ENCODE peak calls at places on chromosome 22, in five cellular contexts. I is effector memory CD4-positive, alpha-beta T cell; M is CD4-positive, alpha-beta memory T cell; G is adrenal gland; P is endothelial cell of umbilical vein. N is an unnamed sample.

GRCh38 chr22:32005453-32005852 is 37.6 kb upstream of the SLC5A1 start:
- DNase-seq in I (no peak), M (no peak), G (no peak), P (no peak), N (peak; percentile 40)

GRCh38 chr22:36528336-36528735 is 630 bp downstream of the EIF3D start:
- DNase-seq in I (no peak), M (no peak), G (no peak), P (no peak), N (no peak)

GRCh38 chr22:38034278-38034882 is 22.8 kb upstream of the PICK1 start:
- DNase-seq in I (no peak), M (no peak), G (peak; percentile 92), P (peak; percentile 77), N (peak; percentile 46)

GRCh38 chr22:33114570-33114969 is 56.4 kb upstream of the SYN3 start:
- DNase-seq in I (no peak), M (no peak), G (no peak), P (no peak), N (no peak)

GRCh38 chr22:46054091-46054877 is 77.3 kb upstream of the WNT7B start:
- DNase-seq in I (peak; percentile 39), M (peak; percentile 64), G (peak; percentile 86), P (peak; percentile 55), N (no peak)

GRCh38 chr22:45284705-45285305 is at the start of gene UPK3A:
- DNase-seq in I (peak; percentile 42), M (peak; percentile 38), G (peak; percentile 80), P (peak; percentile 30), N (no peak)

GRCh38 chr22:41658869-41659268 is 29.8 kb downstream of the SNU13 start:
- DNase-seq in I (no peak), M (no peak), G (peak; percentile 50), P (no peak), N (no peak)

GRCh38 chr22:33401291-33401690 is 343.1 kb upstream of the SYN3 start:
- DNase-seq in I (no peak), M (no peak), G (no peak), P (no peak), N (no peak)

GRCh38 chr22:44669725-44670027 is 32.3 kb upstream of the PRR5 start:
- DNase-seq in I (no peak), M (no peak), G (no peak), P (no peak), N (no peak)

GRCh38 chr22:38203855-38204497 is 2.2 kb downstream of the MAFF start:
- DNase-seq in I (no peak), M (no peak), G (no peak), P (peak; percentile 89), N (no peak)

GRCh38 chr22:45911601-45912271 is 65.2 kb downstream of the WNT7B start:
- DNase-seq in I (no peak), M (no peak), G (no peak), P (no peak), N (peak; percentile 28)

GRCh38 chr22:26992556-26992955 is 335.2 kb downstream of the MIAT start:
- DNase-seq in I (no peak), M (no peak), G (no peak), P (no peak), N (no peak)

GRCh38 chr22:26362471-26362870 is 66.6 kb upstream of the ASPHD2 start:
- DNase-seq in I (no peak), M (no peak), G (no peak), P (no peak), N (no peak)

GRCh38 chr22:45972091-45972867 is 4.7 kb downstream of the WNT7B start:
- DNase-seq in I (no peak), M (no peak), G (no peak), P (no peak), N (no peak)

GRCh38 chr22:31343235-31344191 is 2.6 kb downstream of the PATZ1 start:
- DNase-seq in I (no peak), M (no peak), G (no peak), P (peak; percentile 46), N (no peak)

GRCh38 chr22:46286006-46286405 is 10.7 kb upstream of the GTSE1 start:
- DNase-seq in I (no peak), M (no peak), G (no peak), P (no peak), N (no peak)

GRCh38 chr22:44707752-44708151 is 5.7 kb downstream of the PRR5 start:
- DNase-seq in I (no peak), M (no peak), G (no peak), P (no peak), N (no peak)

GRCh38 chr22:38953577-38954413 is 3.6 kb upstream of the APOBEC3A start:
- DNase-seq in I (peak; percentile 18), M (peak; percentile 37), G (no peak), P (no peak), N (peak; percentile 65)

GRCh38 chr22:38290347-38290746 is 17.5 kb upstream of the TMEM184B start:
- DNase-seq in I (no peak), M (no peak), G (no peak), P (no peak), N (no peak)

GRCh38 chr22:46107089-46107664 is 43.1 kb upstream of the PPARA start:
- DNase-seq in I (no peak), M (no peak), G (peak; percentile 88), P (no peak), N (no peak)

GRCh38 chr22:41831828-41832552 is 915 bp upstream of the SREBF2 start:
- DNase-seq in I (no peak), M (no peak), G (no peak), P (no peak), N (no peak)

GRCh38 chr22:30045901-30046715 is 34.2 kb upstream of the HORMAD2 start:
- DNase-seq in I (no peak), M (no peak), G (no peak), P (no peak), N (no peak)

GRCh38 chr22:42016111-42016510 is 17.5 kb downstream of the WBP2NL start:
- DNase-seq in I (no peak), M (no peak), G (no peak), P (no peak), N (no peak)

DNA sequence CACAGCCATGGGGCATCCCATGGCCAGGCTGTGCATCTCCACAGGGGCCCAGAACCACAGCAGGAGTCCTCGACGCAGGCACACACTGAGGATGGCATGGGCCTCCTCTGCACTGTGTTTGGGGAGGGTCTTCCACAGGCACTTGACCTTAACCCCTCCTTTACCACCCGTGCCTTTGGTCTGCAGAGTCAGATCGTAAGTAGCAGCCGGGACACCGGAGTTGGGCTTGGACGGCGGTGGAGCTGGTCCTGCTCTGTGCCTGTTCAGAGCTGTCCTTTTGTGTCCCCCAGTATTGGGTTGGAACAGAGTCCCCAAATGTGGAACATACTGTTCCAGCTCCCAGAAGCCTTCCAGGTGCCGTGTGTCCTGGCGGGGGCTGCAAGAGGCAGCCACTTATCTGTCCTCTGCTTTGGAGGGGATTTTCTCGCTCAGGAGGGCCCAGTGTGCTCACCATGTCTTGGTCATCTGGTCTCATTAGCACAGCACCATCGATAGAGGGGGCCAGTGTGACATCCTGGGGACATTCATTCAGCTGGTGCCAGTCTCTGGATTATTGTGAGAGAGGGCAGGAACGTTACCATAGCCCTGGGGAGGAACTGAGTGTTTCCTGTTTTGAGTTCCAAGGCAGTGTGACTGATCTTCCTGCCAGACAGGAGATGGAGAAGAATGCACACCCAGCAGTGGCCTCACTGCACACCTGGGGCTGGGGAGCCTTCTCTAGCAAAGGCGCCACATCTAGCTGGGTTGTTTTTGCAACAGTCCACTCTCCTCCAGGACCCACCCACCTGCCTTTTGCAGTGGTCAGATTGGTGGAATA is 12.4 kb downstream of the CRELD2 start:
- DNase-seq in I (no peak), M (peak; percentile 30), G (peak; percentile 91), P (peak; percentile 96), N (peak; percentile 61)
- H3K4me1 ChIP-seq in I (peaks cover 34% of the 10 kb centered on the region), M (peaks cover 51% of the 10 kb centered on the region), G (peaks cover 18% of the 10 kb centered on the region), P (peaks cover 39% of the 10 kb centered on the region), N (no peaks in the 10 kb centered on the region)

DNA sequence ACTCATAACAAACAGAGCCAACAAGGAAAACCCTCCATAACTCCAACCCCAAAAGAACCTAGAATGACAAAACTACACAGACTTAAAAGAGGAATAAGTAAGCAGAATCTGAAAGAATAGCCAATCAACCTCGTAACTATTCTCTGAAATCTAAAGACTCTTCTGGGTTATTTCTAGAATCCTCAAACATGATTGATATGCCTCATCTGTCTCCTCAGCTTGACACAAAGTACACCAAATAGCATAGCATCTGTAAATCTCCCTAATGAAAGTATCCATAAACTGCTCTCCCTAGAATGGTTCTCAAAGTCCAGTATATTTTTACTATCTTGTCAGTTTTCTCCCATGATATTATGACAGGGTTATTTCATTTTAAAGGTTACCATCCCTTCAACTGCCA is 195.0 kb downstream of the TTC28 start:
- DNase-seq in I (no peak), M (no peak), G (no peak), P (no peak), N (no peak)
- H3K27ac ChIP-seq in I (no peak overlapping the region), M (no peak overlapping the region), G (no peak overlapping the region), P (no peak overlapping the region), N (no peak overlapping the region)

GRCh38 chr22:17924076-17924475 is 100.3 kb downstream of the MICAL3 start:
- DNase-seq in I (no peak), M (no peak), G (peak; percentile 46), P (no peak), N (no peak)
- H3K4me1 ChIP-seq in I (no peaks in the 10 kb centered on the region), M (peaks cover 11% of the 10 kb centered on the region), G (peaks cover 47% of the 10 kb centered on the region), P (peaks cover 31% of the 10 kb centered on the region), N (peaks cover 58% of the 10 kb centered on the region)

GRCh38 chr22:19289475-19290161 is 1.9 kb downstream of the CLTCL1 start:
- DNase-seq in I (no peak), M (no peak), G (no peak), P (no peak), N (no peak)

GRCh38 chr22:19292262-19293230 is 1.0 kb upstream of the CLTCL1 start:
- DNase-seq in I (no peak), M (no peak), G (peak; percentile 62), P (no peak), N (peak; percentile 80)

GRCh38 chr22:19291218-19291579 is 320 bp downstream of the CLTCL1 start:
- DNase-seq in I (peak; percentile 16), M (peak; percentile 25), G (peak; percentile 67), P (no peak), N (no peak)

GRCh38 chr22:19290400-19291217 is 910 bp downstream of the CLTCL1 start:
- DNase-seq in I (no peak), M (no peak), G (no peak), P (no peak), N (no peak)

GRCh38 chr22:19291580-19292261 is at the start of gene CLTCL1:
- DNase-seq in I (peak; percentile 68), M (peak; percentile 58), G (peak; percentile 85), P (peak; percentile 70), N (peak; percentile 13)
- H3K27ac ChIP-seq in I (peak within 1 kb of the TSS; percentile 24), M (peak within 1 kb of the TSS; percentile 58), G (peak within 1 kb of the TSS; percentile 49), P (no peak within 1 kb of the TSS), N (peak within 1 kb of the TSS; percentile 78)

DNA sequence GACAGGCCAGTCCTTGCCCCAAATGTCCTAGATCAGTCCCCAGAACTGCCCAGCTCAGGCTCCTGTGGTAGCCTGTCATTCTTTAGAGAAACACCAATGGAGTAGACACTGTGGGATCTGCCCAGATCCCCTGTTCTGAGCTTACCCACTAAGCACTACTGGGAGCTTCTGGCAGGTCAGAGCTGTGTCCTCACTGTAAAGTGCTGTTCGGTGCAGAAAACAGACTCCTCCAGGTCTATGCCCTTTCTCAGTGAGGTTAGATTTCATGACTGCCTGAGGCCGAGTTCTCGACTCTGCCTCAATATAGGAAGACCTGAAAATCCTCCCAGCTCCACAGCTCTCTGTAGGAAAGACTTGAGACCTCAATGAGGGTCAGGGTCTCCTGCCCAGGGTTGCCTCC is 67.5 kb upstream of the IGLL5 start:
- DNase-seq in I (no peak), M (no peak), G (no peak), P (no peak), N (no peak)
- H3K4me1 ChIP-seq in I (peaks cover 83% of the 10 kb centered on the region), M (peaks cover 96% of the 10 kb centered on the region), G (no peaks in the 10 kb centered on the region), P (no peaks in the 10 kb centered on the region), N (no peaks in the 10 kb centered on the region)

N was measured in foreskin keratinocyte.